ENCODE peak calls at places on chromosome 2, in six cellular contexts. W, M, A, O, J and I are unnamed samples.
A peak's percentile ranks its signal among the peaks of the same experiment; 100 is the strongest.

GRCh38 chr2:205361970-205362369 is 320.3 kb upstream of the NRP2 start:
- DNase-seq in J (no peak), A (no peak), W (no peak), O (no peak), M (no peak), I (no peak)

GRCh38 chr2:118738524-118739308 is 108.7 kb downstream of the EN1 start:
- DNase-seq in J (peak; percentile 58), W (no peak), O (peak; percentile 89), M (peak; percentile 15), A (peak; percentile 52), I (no peak)

GRCh38 chr2:239290618-239291504 is 110.0 kb downstream of the HDAC4 start:
- DNase-seq in M (no peak), O (no peak), J (no peak), W (no peak), A (peak; percentile 30), I (no peak)

GRCh38 chr2:239302083-239302807 is 98.6 kb downstream of the HDAC4 start:
- DNase-seq in O (no peak), M (no peak), J (no peak), A (no peak), W (no peak), I (no peak)

GRCh38 chr2:28327596-28327962 is 65.1 kb upstream of the FOSL2 start:
- DNase-seq in W (no peak), O (no peak), J (no peak), M (no peak), A (no peak), I (no peak)

GRCh38 chr2:238263204-238264071 is 23.6 kb upstream of the HES6 start:
- DNase-seq in O (peak; percentile 60), J (peak; percentile 97), A (peak; percentile 91), W (peak; percentile 98), M (peak; percentile 87), I (peak; percentile 95)

GRCh38 chr2:168254158-168254935 is 7.0 kb upstream of the STK39 start:
- DNase-seq in M (peak; percentile 3), W (peak; percentile 4), J (no peak), A (no peak), O (no peak), I (no peak)

GRCh38 chr2:85326946-85327756 is 638 bp downstream of the TGOLN2 start:
- DNase-seq in A (peak; percentile 65), O (no peak), J (no peak), W (no peak), M (peak; percentile 24), I (no peak)

GRCh38 chr2:47003641-47004427 is 88.2 kb upstream of the MCFD2 start:
- DNase-seq in A (no peak), J (no peak), W (no peak), O (no peak), M (peak; percentile 75), I (no peak)

GRCh38 chr2:45652090-45653050 is 895 bp downstream of the PRKCE start:
- DNase-seq in A (peak; percentile 61), M (peak; percentile 35), J (peak; percentile 67), W (no peak), O (no peak), I (no peak)

GRCh38 chr2:156147594-156148330 is 184.8 kb downstream of the NR4A2 start:
- DNase-seq in J (no peak), M (no peak), W (no peak), O (peak; percentile 26), A (no peak), I (no peak)

GRCh38 chr2:17541514-17541950 is 1.0 kb downstream of the VSNL1 start:
- DNase-seq in J (no peak), W (no peak), A (no peak), O (no peak), M (no peak), I (no peak)

GRCh38 chr2:99421469-99421868 is 68.3 kb downstream of the REV1 start:
- DNase-seq in W (no peak), O (no peak), M (no peak), J (no peak), A (no peak), I (no peak)

GRCh38 chr2:118112771-118113334 is 24.6 kb downstream of the INSIG2 start:
- DNase-seq in O (peak; percentile 86), J (no peak), M (peak; percentile 67), W (no peak), A (no peak), I (no peak)

GRCh38 chr2:120878970-120879369 is 143.3 kb downstream of the GLI2 start:
- DNase-seq in O (no peak), M (no peak), J (no peak), W (no peak), A (no peak), I (no peak)

DNA sequence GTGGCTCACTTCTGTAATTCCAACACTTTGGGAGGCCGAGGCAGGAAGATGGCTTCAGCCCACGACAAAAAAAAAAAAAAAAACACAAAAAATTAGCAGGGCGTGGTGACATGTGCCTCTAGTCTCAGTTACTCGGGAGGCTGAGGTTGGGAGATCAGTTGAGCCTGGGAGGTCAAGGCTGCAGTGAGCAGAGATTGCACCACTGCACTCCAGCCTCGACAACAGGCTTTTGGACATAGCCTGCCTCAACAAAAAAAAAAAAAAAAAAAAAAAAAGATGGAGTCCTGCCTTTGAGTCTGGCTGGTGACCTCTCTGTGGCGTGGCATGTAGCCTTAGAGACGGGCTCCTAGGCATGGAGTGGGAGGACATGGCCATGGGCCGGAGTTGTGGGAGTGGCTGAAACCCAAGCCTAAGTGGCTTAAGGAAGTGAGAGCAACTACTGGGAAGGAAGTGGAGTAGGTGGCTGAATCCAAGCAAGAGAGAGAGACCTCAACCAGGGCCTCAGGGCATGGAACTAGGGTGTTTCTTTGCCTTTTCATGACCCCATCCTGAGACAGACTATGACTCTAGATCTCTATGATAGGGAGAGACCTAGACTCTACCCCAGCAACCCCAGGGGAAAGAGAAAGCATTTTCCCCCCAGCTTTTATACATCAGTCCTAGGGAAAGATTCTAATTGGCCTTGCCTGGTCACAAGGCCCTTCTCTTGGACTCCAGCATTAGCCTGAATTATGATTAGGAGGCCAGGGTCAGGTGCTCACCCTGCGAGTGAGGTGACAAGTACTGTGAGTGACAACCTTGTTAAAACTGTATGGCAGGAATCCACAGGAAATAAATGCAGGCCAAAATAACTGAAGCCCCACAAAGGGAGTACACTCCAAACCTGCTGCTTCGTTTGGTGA is 34.2 kb downstream of the NPAS2 start:
- DNase-seq in W (no peak), O (no peak), A (peak; percentile 59), J (no peak), M (peak; percentile 51), I (no peak)
- TF ChIP-seq CTCF in W (no peak), O (no peak), A (no peak), J (no peak), M (no peak), I (no peak)

DNA sequence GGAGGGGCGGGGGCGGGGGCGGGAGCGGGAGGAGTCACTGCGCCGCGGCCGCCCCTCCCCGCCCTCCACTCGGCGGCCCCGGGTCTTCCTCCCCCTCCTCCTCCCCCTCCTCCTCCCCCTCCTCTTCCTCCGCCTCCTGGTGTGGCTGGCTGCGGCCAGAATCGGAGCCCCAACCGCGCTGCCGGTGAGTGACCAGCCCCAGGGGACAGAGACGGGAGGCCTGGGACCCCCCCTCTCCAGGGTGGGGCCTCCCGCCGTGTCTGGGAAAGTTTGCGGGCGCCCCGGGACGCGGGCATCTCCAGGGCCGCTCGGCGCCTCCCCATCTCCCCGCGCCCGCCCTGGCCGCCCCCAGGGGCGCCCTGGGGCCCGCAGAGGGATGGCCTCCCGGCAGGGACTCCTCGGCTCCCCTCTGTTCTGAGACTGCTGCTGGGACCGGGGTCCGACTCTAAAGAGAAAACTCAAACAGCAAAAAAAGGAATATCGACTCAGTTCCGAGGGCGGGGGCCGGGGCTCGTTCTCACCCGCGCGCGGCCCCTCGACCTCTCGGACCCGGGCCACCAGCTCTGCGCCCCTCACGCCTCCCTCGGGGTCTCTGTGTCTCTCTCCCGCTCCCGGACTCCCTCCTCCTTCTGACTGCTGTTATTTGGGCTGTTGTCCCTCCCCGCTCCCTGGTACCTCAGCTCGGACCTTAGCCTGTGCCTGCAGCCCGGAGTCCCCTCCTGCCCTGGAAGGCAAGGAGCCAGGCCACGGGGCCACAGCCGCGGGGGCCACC is at the start of gene STON1:
- DNase-seq in W (no peak), O (no peak), J (no peak), A (peak; percentile 72), M (peak; percentile 31), I (peak; percentile 87)
- TF ChIP-seq CTCF in W (peak; percentile 24), O (no peak), J (no peak), A (no peak), M (no peak), I (peak; percentile 14)

GRCh38 chr2:216410550-216410949 is 1.7 kb upstream of the SMARCAL1 start:
- DNase-seq in M (no peak), W (no peak), A (no peak), J (no peak), O (no peak), I (no peak)

GRCh38 chr2:216405588-216405987 is 6.7 kb upstream of the SMARCAL1 start:
- DNase-seq in M (no peak), O (no peak), A (no peak), W (no peak), J (no peak), I (no peak)

GRCh38 chr2:216412022-216412999 is at the start of gene SMARCAL1:
- DNase-seq in W (peak; percentile 100), M (peak; percentile 97), A (peak; percentile 99), O (peak; percentile 87), J (peak; percentile 99), I (peak; percentile 99)

GRCh38 chr2:216406861-216407260 is 5.4 kb upstream of the SMARCAL1 start:
- DNase-seq in J (no peak), M (no peak), O (no peak), W (no peak), A (no peak), I (no peak)

DNA sequence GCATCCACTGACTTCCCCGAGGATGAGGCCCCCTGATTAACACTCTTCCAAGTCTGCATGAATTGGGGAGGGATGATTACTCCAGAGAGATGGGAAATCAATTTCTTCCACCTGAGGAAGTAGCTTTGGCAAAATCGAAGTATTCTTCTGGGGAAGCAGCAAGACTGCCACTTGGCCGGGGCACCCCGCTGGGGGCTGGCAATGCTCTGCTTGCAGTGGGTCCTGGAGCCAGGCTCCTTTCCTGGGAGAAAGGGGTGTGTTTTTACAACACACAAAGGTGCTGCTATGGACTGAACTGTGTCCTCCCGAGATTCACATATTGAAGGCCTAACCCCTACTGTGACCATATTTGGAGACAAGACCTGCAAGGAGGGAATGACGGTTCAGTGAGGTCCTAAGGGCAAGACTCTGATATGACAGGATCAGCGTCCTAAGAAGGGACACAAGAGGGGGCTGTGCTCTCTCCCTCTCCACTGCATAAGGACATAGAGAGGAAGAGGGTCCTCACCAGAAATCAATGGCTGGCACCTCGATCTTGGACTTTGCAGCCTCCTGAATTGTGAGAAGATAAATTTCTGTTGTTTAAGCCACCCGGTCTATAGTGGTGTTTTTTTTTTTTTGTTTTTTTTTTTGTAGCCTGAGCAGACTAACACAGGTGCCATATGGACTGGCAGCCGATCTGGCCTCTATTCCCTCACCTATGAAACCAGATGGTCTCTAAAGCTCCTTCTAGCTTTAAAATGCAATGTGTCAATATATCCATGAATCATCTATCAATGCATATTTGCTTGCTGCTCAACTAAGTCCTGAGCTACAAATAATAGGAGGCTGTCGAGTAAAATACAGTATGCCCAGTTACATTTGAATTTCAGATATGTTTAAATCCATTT is 3.6 kb upstream of the SMARCAL1 start:
- DNase-seq in A (no peak), J (no peak), W (no peak), O (no peak), M (no peak), I (no peak)
- TF ChIP-seq CTCF in A (no peak), J (no peak), W (no peak), O (no peak), M (no peak), I (no peak)

DNA sequence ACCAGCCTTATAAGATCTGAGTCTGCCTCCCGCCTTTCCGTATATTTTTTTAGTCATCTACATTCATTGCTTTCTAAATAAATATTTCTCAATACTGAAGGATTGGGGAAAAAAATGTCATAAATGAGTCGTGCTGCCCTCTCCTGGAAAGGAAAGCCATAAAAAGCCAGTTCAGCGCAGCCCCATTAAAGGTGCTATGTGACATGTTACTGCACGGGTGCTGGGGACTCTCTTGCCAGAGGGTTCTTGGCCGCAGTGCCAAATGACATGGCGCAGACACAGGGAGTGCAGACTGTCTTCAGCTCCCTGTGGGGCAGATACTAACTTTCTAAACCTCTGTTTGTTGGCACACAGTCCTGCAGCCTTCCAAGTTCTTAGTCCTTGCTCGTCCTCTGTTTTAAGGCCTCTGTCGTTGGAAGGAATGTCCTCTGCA is 53.7 kb upstream of the MAP3K20 start:
- DNase-seq in J (no peak), A (no peak), M (peak; percentile 49), O (no peak), W (no peak), I (no peak)
- TF ChIP-seq CTCF in J (peak; percentile 57), A (peak; percentile 32), M (peak; percentile 93), O (peak; percentile 50), W (peak; percentile 16), I (peak; percentile 65)